ENCODE peak calls at places on chromosomes 3 and 15, in ten cellular contexts. J is body of pancreas, E is progenitor cell of endocrine pancreas, K is fibroblast of mammary gland, V is lower lobe of right lung, L is HFF-Myc, A is mammary epithelial cell, Q is kidney epithelial cell, P is ovary, H is neural progenitor cell. T is an unnamed sample.

GRCh38 chr3:68271145-68271544 is 616.7 kb upstream of the SUCLG2 start:
- DNase-seq in J (no peak), E (no peak), K (no peak), V (no peak), L (no peak), A (no peak), Q (no peak), P (no peak), H (peak; percentile 11), T (peak; percentile 8)

GRCh38 chr3:151058742-151059141 is 26.7 kb upstream of the MED12L start:
- DNase-seq in J (no peak), E (no peak), K (no peak), V (no peak), L (no peak), A (no peak), Q (no peak), P (no peak), H (peak; percentile 22), T (no peak)

GRCh38 chr15:40053234-40054055 is 14.5 kb upstream of the SRP14 start:
- DNase-seq in J (peak; percentile 1), E (no peak), K (no peak), V (no peak), L (no peak), A (no peak), Q (no peak), P (no peak), H (no peak), T (no peak)

GRCh38 chr3:196813903-196814302 is 53.8 kb upstream of the SENP5 start:
- DNase-seq in J (no peak), E (no peak), K (peak; percentile 16), V (no peak), L (no peak), A (no peak), Q (no peak), P (no peak), H (no peak), T (no peak)

GRCh38 chr3:103166890-103167289 is 732.1 kb downstream of the ZPLD1 start:
- DNase-seq in J (no peak), E (no peak), K (no peak), V (no peak), L (no peak), A (no peak), Q (no peak), P (no peak), H (no peak), T (no peak)

GRCh38 chr15:82750831-82751181 is 41.1 kb upstream of the AP3B2 start:
- DNase-seq in J (peak; percentile 12), E (no peak), K (peak; percentile 4), V (no peak), L (no peak), A (no peak), Q (no peak), P (no peak), H (no peak), T (no peak)

GRCh38 chr3:127799476-127800222 is 22.7 kb downstream of the MGLL start:
- DNase-seq in J (no peak), E (no peak), K (peak; percentile 95), V (no peak), L (no peak), A (peak; percentile 83), Q (peak; percentile 72), P (no peak), H (no peak), T (peak; percentile 65)

GRCh38 chr15:43198992-43199391 is 13.8 kb downstream of the CCNDBP1 start:
- DNase-seq in J (no peak), E (no peak), K (no peak), V (no peak), L (no peak), A (no peak), Q (no peak), P (no peak), H (no peak), T (no peak)

GRCh38 chr3:4978259-4978965 is 825 bp upstream of the BHLHE40 start:
- DNase-seq in J (peak; percentile 97), E (no peak), K (peak; percentile 98), V (peak; percentile 99), L (peak; percentile 79), A (peak; percentile 100), Q (peak; percentile 94), P (peak; percentile 96), H (peak; percentile 76), T (peak; percentile 99)

GRCh38 chr15:81492303-81492702 is 118.3 kb upstream of the TMC3 start:
- DNase-seq in J (no peak), E (no peak), K (peak; percentile 56), V (no peak), L (no peak), A (peak; percentile 29), Q (no peak), P (no peak), H (no peak), T (peak; percentile 60)

GRCh38 chr3:123287051-123287961 is 85.6 kb downstream of the SEC22A start:
- DNase-seq in J (no peak), E (no peak), K (no peak), V (no peak), L (no peak), A (no peak), Q (no peak), P (no peak), H (no peak), T (no peak)

GRCh38 chr3:129525341-129525968 is 3.0 kb upstream of the RHO start:
- DNase-seq in J (no peak), E (no peak), K (peak; percentile 75), V (no peak), L (no peak), A (peak; percentile 36), Q (no peak), P (no peak), H (no peak), T (no peak)

GRCh38 chr15:68010366-68010765 is 43.7 kb upstream of the PIAS1 start:
- DNase-seq in J (no peak), E (no peak), K (no peak), V (no peak), L (no peak), A (no peak), Q (no peak), P (no peak), H (no peak), T (no peak)

GRCh38 chr15:42332331-42332730 is 27.0 kb upstream of the CAPN3 start:
- DNase-seq in J (no peak), E (no peak), K (peak; percentile 64), V (no peak), L (no peak), A (peak; percentile 9), Q (no peak), P (no peak), H (no peak), T (no peak)

GRCh38 chr15:33395841-33396240 is 85.1 kb downstream of the RYR3 start:
- DNase-seq in J (no peak), E (no peak), K (no peak), V (no peak), L (no peak), A (no peak), Q (no peak), P (no peak), H (no peak), T (no peak)

GRCh38 chr15:47496343-47497185 is 220.7 kb upstream of the SEMA6D start:
- DNase-seq in J (no peak), E (no peak), K (peak; percentile 23), V (no peak), L (no peak), A (no peak), Q (no peak), P (no peak), H (no peak), T (no peak)
- TF ChIP-seq CTCF in J (no peak), E (peak; percentile 21), K (peak; percentile 20), V (no peak), L (no peak), A (peak; percentile 4), Q (no peak), P (no peak), H (peak; percentile 11), T (no peak)

DNA sequence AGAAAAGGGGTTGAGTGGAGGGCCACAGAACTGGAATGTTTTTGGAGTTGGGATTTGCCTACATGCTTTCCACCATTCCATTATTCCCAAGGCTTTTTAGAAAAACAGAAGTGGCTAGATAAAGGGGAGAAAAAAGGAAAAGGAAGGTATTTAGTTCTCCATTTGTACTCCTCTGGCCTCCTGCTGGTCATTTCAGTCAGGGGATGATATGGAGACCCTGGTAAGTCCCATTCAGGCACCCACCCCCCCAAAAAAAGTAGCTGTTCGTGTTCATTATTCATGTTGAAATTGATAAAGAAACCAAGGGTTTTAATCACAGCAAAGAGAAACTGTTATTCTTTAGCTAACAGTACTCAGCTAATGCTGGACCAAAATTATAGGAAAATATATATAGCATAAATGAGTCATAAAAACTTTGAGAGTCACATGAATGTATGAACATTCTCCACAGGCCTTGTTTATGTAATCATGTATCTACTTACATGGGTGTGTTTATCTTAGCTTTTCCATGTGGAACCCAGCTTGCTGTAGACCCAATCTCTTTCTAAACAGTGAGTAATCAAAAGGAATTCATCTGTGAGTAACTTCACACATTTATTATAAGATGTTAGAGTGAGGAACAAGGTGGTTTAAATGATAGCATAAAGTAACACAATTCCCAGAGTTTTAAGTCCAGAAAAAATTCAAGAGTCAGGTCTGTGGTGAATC is 167.2 kb downstream of the KCNMB2 start:
- DNase-seq in J (no peak), E (no peak), K (peak; percentile 17), V (no peak), L (peak; percentile 88), A (peak; percentile 80), Q (peak; percentile 25), P (no peak), H (no peak), T (peak; percentile 82)
- TF ChIP-seq CTCF in J (no peak), E (no peak), K (no peak), V (no peak), L (peak; percentile 23), A (peak; percentile 16), Q (no peak), P (no peak), H (peak; percentile 19), T (peak; percentile 31)

DNA sequence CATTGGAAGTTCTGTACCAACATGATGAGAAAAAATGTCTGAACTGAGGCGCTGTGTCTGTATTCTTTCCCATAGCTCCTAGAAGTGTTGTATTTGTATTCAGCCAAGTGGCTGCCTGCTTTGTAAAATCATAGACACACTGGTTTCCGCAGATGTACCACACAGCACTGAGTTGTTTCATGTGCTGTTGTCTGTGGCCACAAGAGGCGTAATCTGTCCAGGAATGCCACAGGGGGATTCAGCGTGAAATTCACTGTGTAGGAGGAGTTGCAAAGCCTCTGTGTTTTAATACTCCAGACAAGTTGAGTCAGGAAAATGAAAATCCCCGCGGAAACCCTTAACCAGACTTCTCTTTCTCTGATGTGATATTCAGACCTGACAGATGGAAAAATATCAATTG is 462.2 kb downstream of the NSUN3 start:
- DNase-seq in J (peak; percentile 4), E (no peak), K (peak; percentile 1), V (no peak), L (no peak), A (peak; percentile 14), Q (no peak), P (peak; percentile 41), H (peak; percentile 61), T (peak; percentile 33)
- TF ChIP-seq CTCF in J (no peak), E (peak; percentile 74), K (peak; percentile 16), V (peak; percentile 32), L (no peak), A (peak; percentile 65), Q (peak; percentile 49), P (no peak), H (peak; percentile 57), T (no peak)

DNA sequence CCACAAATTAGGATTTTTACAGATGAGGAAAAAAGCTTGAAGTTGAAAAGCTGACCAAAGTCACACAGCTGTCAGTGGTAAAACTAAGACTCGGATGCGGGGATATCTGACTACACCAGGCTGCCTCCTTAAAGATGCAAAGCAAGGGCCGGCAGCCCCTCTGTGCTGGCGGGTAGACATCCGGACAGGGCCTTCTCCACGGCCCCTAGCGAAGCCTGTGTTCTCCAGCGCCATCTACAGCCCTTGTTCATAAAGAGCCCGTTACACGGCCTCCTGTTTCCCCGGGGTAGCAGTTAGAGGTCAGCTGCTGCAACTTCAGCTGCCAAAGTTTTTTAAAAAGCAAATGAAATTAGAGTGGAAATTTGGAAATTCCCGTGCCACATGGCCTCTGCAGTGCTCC is 383.0 kb downstream of the TBL1XR1 start:
- DNase-seq in J (peak; percentile 66), E (peak; percentile 41), K (peak; percentile 35), V (peak; percentile 43), L (peak; percentile 9), A (peak; percentile 17), Q (peak; percentile 14), P (no peak), H (peak; percentile 91), T (peak; percentile 34)
- TF ChIP-seq CTCF in J (peak; percentile 61), E (peak; percentile 67), K (peak; percentile 49), V (peak; percentile 50), L (peak; percentile 65), A (peak; percentile 69), Q (peak; percentile 90), P (no peak), H (peak; percentile 80), T (peak; percentile 12)